ENCODE peak calls at places on chromosomes 16 and 17, in seven cellular contexts. U is H7; Q is stimulated activated CD8-positive, alpha-beta memory T cell treated with anti-CD3 and anti-CD28 coated beads, Interleukin-4, amount 100 ng/mL, for 4 hours; Z is stimulated activated CD4-positive, alpha-beta T cell treated with anti-CD3 and anti-CD28 coated beads, TNF-alpha, amount 100 ng/mL, for 1 hour; N is EL; T is GM12891; Y is NCI-H526. A is an unnamed sample.

GRCh38 chr17:75124819-75125162 is 6.8 kb downstream of the NT5C start:
- DNase-seq in U (no peak), Q (no peak), Z (no peak), N (no peak), T (no peak), Y (no peak), A (no peak)

GRCh38 chr17:39080416-39081179 is 70.8 kb downstream of the PLXDC1 start:
- DNase-seq in U (no peak), Q (no peak), Z (no peak), N (peak; percentile 34), T (no peak), Y (no peak), A (no peak)

GRCh38 chr16:9366048-9366969 is 274.9 kb downstream of the HAPSTR1 start:
- DNase-seq in U (no peak), Q (no peak), Z (no peak), N (no peak), T (no peak), Y (no peak), A (no peak)

GRCh38 chr16:67648088-67648763 is 3.3 kb downstream of the CARMIL2 start:
- DNase-seq in U (peak; percentile 65), Q (no peak), Z (no peak), N (no peak), T (no peak), Y (no peak), A (no peak)

GRCh38 chr16:66502020-66502913 is 47.7 kb downstream of the TK2 start:
- DNase-seq in U (peak; percentile 32), Q (no peak), Z (no peak), N (peak; percentile 71), T (no peak), Y (no peak), A (peak; percentile 96)

GRCh38 chr16:11097094-11097781 is 152.9 kb downstream of the CLEC16A start:
- DNase-seq in U (no peak), Q (no peak), Z (no peak), N (no peak), T (no peak), Y (no peak), A (no peak)

GRCh38 chr16:88072571-88073001 is 121.4 kb downstream of the BANP start:
- DNase-seq in U (no peak), Q (no peak), Z (no peak), N (no peak), T (no peak), Y (no peak), A (no peak)

GRCh38 chr16:13909872-13910303 is 10.1 kb upstream of the ERCC4 start:
- DNase-seq in U (no peak), Q (no peak), Z (no peak), N (peak; percentile 6), T (no peak), Y (peak; percentile 24), A (peak; percentile 75)

GRCh38 chr16:52993179-52993578 is 59.5 kb downstream of the CHD9NB start:
- DNase-seq in U (peak; percentile 8), Q (no peak), Z (no peak), N (no peak), T (no peak), Y (peak; percentile 49), A (no peak)

GRCh38 chr16:85329059-85329812 is 217.0 kb upstream of the CIBAR2 start:
- DNase-seq in U (peak; percentile 84), Q (no peak), Z (no peak), N (no peak), T (no peak), Y (peak; percentile 71), A (no peak)

GRCh38 chr16:52547001-52547833 is at the start of gene TOX3:
- DNase-seq in U (peak; percentile 89), Q (no peak), Z (no peak), N (no peak), T (peak; percentile 2), Y (peak; percentile 43), A (no peak)

GRCh38 chr16:87704754-87705353 is 60.9 kb downstream of the KLHDC4 start:
- DNase-seq in U (peak; percentile 72), Q (no peak), Z (no peak), N (no peak), T (no peak), Y (no peak), A (no peak)

GRCh38 chr17:73201215-73202069 is 8.6 kb downstream of the COG1 start:
- DNase-seq in U (no peak), Q (no peak), Z (no peak), N (no peak), T (no peak), Y (no peak), A (peak; percentile 64)

GRCh38 chr17:79627766-79628690 is 17.2 kb upstream of the RBFOX3 start:
- DNase-seq in U (peak; percentile 23), Q (no peak), Z (no peak), N (no peak), T (no peak), Y (no peak), A (peak; percentile 17)

GRCh38 chr16:9102943-9103342 is 11.5 kb downstream of the HAPSTR1 start:
- DNase-seq in U (no peak), Q (no peak), Z (no peak), N (no peak), T (no peak), Y (no peak), A (no peak)

GRCh38 chr17:7745748-7746470 is 28.4 kb downstream of the DNAH2 start:
- DNase-seq in U (no peak), Q (no peak), Z (no peak), N (peak; percentile 95), T (no peak), Y (no peak), A (peak; percentile 29)

GRCh38 chr16:83835972-83836566 is 28.3 kb downstream of the HSBP1 start:
- DNase-seq in U (no peak), Q (no peak), Z (no peak), N (peak; percentile 64), T (no peak), Y (no peak), A (no peak)

GRCh38 chr16:77905356-77905920 is 116.9 kb upstream of the CLEC3A start:
- DNase-seq in U (no peak), Q (no peak), Z (no peak), N (no peak), T (no peak), Y (peak; percentile 72), A (no peak)

GRCh38 chr17:47869114-47869513 is 18.2 kb upstream of the SP6 start:
- DNase-seq in U (peak; percentile 54), Q (no peak), Z (no peak), N (no peak), T (no peak), Y (no peak), A (no peak)

GRCh38 chr17:54972406-54973138 is 4.0 kb downstream of the STXBP4 start:
- DNase-seq in U (no peak), Q (no peak), Z (no peak), N (no peak), T (no peak), Y (no peak), A (no peak)

GRCh38 chr16:9906218-9906617 is 276.0 kb downstream of the GRIN2A start:
- DNase-seq in U (no peak), Q (no peak), Z (no peak), N (peak; percentile 13), T (no peak), Y (no peak), A (no peak)

GRCh38 chr16:15643453-15644305 is 725 bp upstream of the MARF1 start:
- DNase-seq in U (peak; percentile 32), Q (no peak), Z (no peak), N (peak; percentile 69), T (no peak), Y (peak; percentile 72), A (peak; percentile 44)

GRCh38 chr16:80337786-80338185 is 203.0 kb upstream of the DYNLRB2 start:
- DNase-seq in U (no peak), Q (no peak), Z (no peak), N (no peak), T (no peak), Y (no peak), A (no peak)

GRCh38 chr16:89972244-89973234 is 24.0 kb downstream of the DEF8 start:
- DNase-seq in U (peak; percentile 100), Q (peak; percentile 73), Z (peak; percentile 79), N (peak; percentile 91), T (peak; percentile 100), Y (peak; percentile 89), A (peak; percentile 90)

GRCh38 chr17:35612924-35613521 is 25.9 kb downstream of the AP2B1 start:
- DNase-seq in U (peak; percentile 50), Q (no peak), Z (no peak), N (peak; percentile 52), T (no peak), Y (peak; percentile 58), A (peak; percentile 46)

GRCh38 chr16:2003827-2004641 is 5.6 kb downstream of the ZNF598 start:
- DNase-seq in U (peak; percentile 99), Q (peak; percentile 65), Z (peak; percentile 72), N (peak; percentile 76), T (peak; percentile 99), Y (peak; percentile 93), A (peak; percentile 78)

GRCh38 chr17:82419471-82419995 is 1.1 kb upstream of the OGFOD3 start:
- DNase-seq in U (no peak), Q (no peak), Z (no peak), N (no peak), T (no peak), Y (no peak), A (no peak)

GRCh38 chr17:74473294-74473693 is 6.9 kb downstream of the CD300A start:
- DNase-seq in U (peak; percentile 32), Q (no peak), Z (no peak), N (no peak), T (no peak), Y (no peak), A (no peak)

GRCh38 chr16:85819245-85819644 is 19.8 kb downstream of the COX4I1 start:
- DNase-seq in U (peak; percentile 91), Q (peak; percentile 78), Z (peak; percentile 57), N (peak; percentile 81), T (peak; percentile 64), Y (peak; percentile 80), A (peak; percentile 53)

GRCh38 chr16:4158143-4159093 is 42.2 kb upstream of the ADCY9 start:
- DNase-seq in U (no peak), Q (no peak), Z (no peak), N (no peak), T (no peak), Y (no peak), A (no peak)

GRCh38 chr17:21218831-21219380 is 4.9 kb upstream of the TMEM11 start:
- DNase-seq in U (no peak), Q (no peak), Z (no peak), N (no peak), T (no peak), Y (no peak), A (no peak)

A was measured in ovary.